ENCODE peak calls at places on chromosome 18, in four cellular contexts. H, R, M and V are unnamed samples.

GRCh38 chr18:25229080-25229479 is 122.9 kb downstream of the ZNF521 start:
- DNase-seq in H (no peak), M (peak), R (no peak), V (no peak)

GRCh38 chr18:22783662-22784076 is 149.5 kb upstream of the RBBP8 start:
- DNase-seq in M (no peak), R (no peak), H (peak), V (no peak)

GRCh38 chr18:47720741-47721140 is 209.7 kb downstream of the SMAD2 start:
- DNase-seq in R (no peak), M (no peak), H (no peak), V (no peak)

GRCh38 chr18:46333371-46334199 is 229.4 kb downstream of the HAUS1 start:
- DNase-seq in H (no peak), M (peak), R (peak), V (no peak)

GRCh38 chr18:3186678-3187658 is 32.8 kb downstream of the MYOM1 start:
- DNase-seq in H (peak), R (peak), M (peak), V (no peak)

GRCh38 chr18:54557958-54558357 is 33.1 kb upstream of the DYNAP start:
- DNase-seq in H (no peak), M (no peak), R (no peak), V (no peak)

GRCh38 chr18:73414598-73414997 is 546.8 kb upstream of the NETO1 start:
- DNase-seq in R (no peak), H (no peak), M (no peak), V (no peak)

GRCh38 chr18:13381907-13382682 is 163.5 kb downstream of the LDLRAD4 start:
- DNase-seq in H (no peak), R (no peak), M (no peak), V (no peak)

GRCh38 chr18:22347624-22348511 is 69.8 kb downstream of the CTAGE1 start:
- DNase-seq in H (no peak), M (no peak), R (peak), V (no peak)

GRCh38 chr18:44898536-44898935 is 217.8 kb downstream of the SETBP1 start:
- DNase-seq in R (no peak), M (no peak), H (no peak), V (no peak)

GRCh38 chr18:12287131-12287681 is 20.8 kb upstream of the TUBB6 start:
- DNase-seq in R (no peak), H (no peak), M (no peak), V (no peak)

GRCh38 chr18:22348521-22349316 is 69.0 kb downstream of the CTAGE1 start:
- DNase-seq in H (no peak), R (peak), M (no peak), V (no peak)

GRCh38 chr18:7871560-7872456 is 304.7 kb downstream of the PTPRM start:
- DNase-seq in R (no peak), M (no peak), H (peak), V (no peak)

GRCh38 chr18:25759111-25759510 is 331.3 kb downstream of the SS18 start:
- DNase-seq in H (no peak), M (no peak), R (no peak), V (no peak)

GRCh38 chr18:54316071-54316820 is 41.4 kb downstream of the STARD6 start:
- DNase-seq in R (no peak), M (no peak), H (peak), V (no peak)

GRCh38 chr18:3579701-3580100 is 129.7 kb downstream of the TGIF1 start:
- DNase-seq in R (no peak), H (no peak), M (no peak), V (no peak)

GRCh38 chr18:69935319-69936190 is 12.1 kb downstream of the CD226 start:
- DNase-seq in M (no peak), R (no peak), H (peak), V (peak)

GRCh38 chr18:69978743-69979715 is 31.4 kb upstream of the CD226 start:
- DNase-seq in R (no peak), M (no peak), H (no peak), V (no peak)

GRCh38 chr18:48351216-48352050 is 57.8 kb downstream of the ZBTB7C start:
- DNase-seq in M (no peak), H (no peak), R (no peak), V (no peak)

GRCh38 chr18:8045890-8046289 is 478.8 kb downstream of the PTPRM start:
- DNase-seq in M (no peak), R (no peak), H (no peak), V (no peak)

GRCh38 chr18:49677762-49678398 is 116.0 kb downstream of the LIPG start:
- DNase-seq in R (no peak), H (no peak), M (no peak), V (peak)

GRCh38 chr18:11976882-11977281 is 4.4 kb upstream of the IMPA2 start:
- DNase-seq in M (no peak), R (no peak), H (no peak), V (no peak)

GRCh38 chr18:42164556-42164955 is 209.5 kb downstream of the PIK3C3 start:
- DNase-seq in H (no peak), M (no peak), R (no peak), V (no peak)

GRCh38 chr18:49707594-49707993 is 105.7 kb downstream of the ACAA2 start:
- DNase-seq in H (no peak), M (no peak), R (no peak), V (no peak)

GRCh38 chr18:8491516-8491915 is 117.7 kb upstream of the RAB12 start:
- DNase-seq in H (no peak), M (no peak), R (no peak), V (no peak)

GRCh38 chr18:8480506-8481328 is 128.5 kb upstream of the RAB12 start:
- DNase-seq in M (no peak), H (peak), R (peak), V (no peak)

GRCh38 chr18:56997200-56997599 is 149.7 kb upstream of the BOD1L2 start:
- DNase-seq in M (no peak), H (no peak), R (no peak), V (no peak)

GRCh38 chr18:3706279-3707097 is 256.5 kb downstream of the TGIF1 start:
- DNase-seq in H (no peak), M (peak), R (no peak), V (no peak)

GRCh38 chr18:51068111-51068510 is 38.1 kb downstream of the SMAD4 start:
- DNase-seq in H (no peak), M (no peak), R (no peak), V (no peak)
- TF ChIP-seq FOXK2 in H (no peak), M (no peak), R (no peak), V (no peak)

GRCh38 chr18:68500551-68500950 is 214.4 kb downstream of the TMX3 start:
- DNase-seq in H (no peak), M (no peak), R (no peak), V (no peak)
- TF ChIP-seq FOXK2 in H (no peak), M (no peak), R (no peak), V (no peak)

GRCh38 chr18:79401494-79402208 is 5.9 kb downstream of the NFATC1 start:
- DNase-seq in R (no peak), M (no peak), H (no peak), V (no peak)

GRCh38 chr18:79402209-79402576 is 6.5 kb downstream of the NFATC1 start:
- DNase-seq in H (no peak), R (no peak), M (no peak), V (no peak)

GRCh38 chr18:79399275-79400081 is 3.7 kb downstream of the NFATC1 start:
- DNase-seq in R (no peak), M (peak), H (no peak), V (no peak)

GRCh38 chr18:79400091-79400590 is 4.4 kb downstream of the NFATC1 start:
- DNase-seq in R (peak), M (peak), H (no peak), V (no peak)

GRCh38 chr18:79400591-79401381 is 5.1 kb downstream of the NFATC1 start:
- DNase-seq in H (no peak), M (peak), R (no peak), V (peak)
- TF ChIP-seq FOXK2 in H (no peak), M (no peak), R (no peak), V (no peak)

GRCh38 chr18:75656035-75656434 is 228.5 kb upstream of the SMIM21 start:
- DNase-seq in M (no peak), H (no peak), R (no peak), V (no peak)
- TF ChIP-seq FOXK2 in M (no peak), H (no peak), R (no peak), V (no peak)

GRCh38 chr18:21109936-21110666 is 1.5 kb downstream of the ROCK1 start:
- DNase-seq in H (no peak), R (no peak), M (no peak), V (no peak)
- TF ChIP-seq FOXK2 in H (no peak), R (no peak), M (no peak), V (no peak)

GRCh38 chr18:27862056-27862682 is 314.8 kb downstream of the CDH2 start:
- DNase-seq in M (no peak), H (no peak), R (no peak), V (no peak)
- TF ChIP-seq FOXK2 in M (no peak), H (no peak), R (no peak), V (no peak)

GRCh38 chr18:63147010-63147409 is 172.6 kb downstream of the BCL2 start:
- DNase-seq in M (no peak), R (no peak), H (no peak), V (no peak)

GRCh38 chr18:63150326-63150725 is 169.2 kb downstream of the BCL2 start:
- DNase-seq in R (no peak), M (no peak), H (no peak), V (no peak)

GRCh38 chr18:63149200-63149587 is 170.4 kb downstream of the BCL2 start:
- DNase-seq in H (no peak), M (no peak), R (no peak), V (no peak)

GRCh38 chr18:63147973-63148372 is 171.6 kb downstream of the BCL2 start:
- DNase-seq in H (no peak), R (no peak), M (no peak), V (no peak)

GRCh38 chr18:63148449-63149199 is 170.9 kb downstream of the BCL2 start:
- DNase-seq in H (no peak), R (no peak), M (no peak), V (no peak)
- TF ChIP-seq FOXK2 in H (no peak), R (no peak), M (no peak), V (no peak)

DNA sequence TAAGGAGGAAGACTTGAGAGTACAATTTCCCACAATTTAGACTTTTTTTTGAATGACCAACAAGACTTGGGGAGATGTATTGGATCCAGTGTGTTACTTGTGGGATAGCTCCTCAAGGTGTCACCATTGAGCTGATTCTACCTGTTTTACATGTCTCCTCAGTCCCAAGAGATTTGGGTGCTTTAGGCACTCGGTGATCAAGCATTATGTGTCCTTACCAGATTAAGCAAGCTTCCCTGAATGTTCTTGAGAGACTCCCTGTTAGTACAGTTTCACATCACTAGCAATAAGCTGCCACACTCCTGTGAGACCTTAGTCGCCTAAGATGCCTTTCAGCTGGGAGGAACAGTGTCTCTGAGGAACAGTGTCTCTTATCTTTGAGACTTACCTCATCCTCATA is 384.3 kb upstream of the SYT4 start:
- DNase-seq in M (no peak), R (peak), H (peak), V (peak)
- TF ChIP-seq FOXK2 in M (no peak), R (no peak), H (no peak), V (no peak)

DNA sequence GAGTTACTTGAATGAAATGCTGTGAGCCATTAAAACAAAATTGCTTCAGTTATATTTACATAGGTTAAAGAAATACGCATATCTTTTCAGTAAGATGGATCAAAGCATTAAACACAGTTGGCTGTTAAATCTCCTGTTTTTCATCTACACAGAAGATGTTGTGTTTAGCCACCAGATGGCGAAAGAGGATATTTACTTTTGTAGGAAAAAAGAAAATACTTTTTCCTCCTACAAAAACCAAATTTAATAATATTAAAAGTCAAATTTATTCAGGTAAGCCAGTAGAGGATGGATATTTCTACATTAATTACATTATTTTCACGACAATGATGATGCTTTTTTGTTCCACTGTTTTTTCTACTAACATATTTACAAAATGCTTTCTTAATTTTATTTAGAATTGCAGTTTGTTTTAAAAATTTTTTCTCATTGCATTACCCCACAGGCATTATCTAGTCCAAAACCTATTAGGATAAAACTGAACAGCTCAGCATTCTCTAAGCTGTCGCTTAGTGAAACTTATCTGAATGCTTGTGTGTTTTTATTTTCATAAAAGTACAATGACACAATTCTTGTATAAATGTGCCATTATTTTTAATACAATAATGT is 173.7 kb downstream of the ASXL3 start:
- DNase-seq in H (no peak), M (no peak), R (no peak), V (no peak)
- TF ChIP-seq FOXK2 in H (no peak), M (no peak), R (no peak), V (no peak)